ENCODE peak calls at places on chromosome 11, in ten cellular contexts. I is activated CD8-positive, alpha-beta memory T cell treated with anti-CD3 and anti-CD28 coated beads for 4 hours; Q is Caco-2; T is astrocyte of the hippocampus; P is activated T-cell treated with anti-CD3 and anti-CD28 coated beads, Interleukin-2, amount 50 U/mL, for 72 hours; O is cardiac muscle cell; S is stimulated activated CD4-positive, alpha-beta T cell treated with anti-CD3 and anti-CD28 coated beads, Interleukin-1b, Interleukin-23, amount 100 ng/mL, for 1 hour; R is stimulated activated naive CD4-positive, alpha-beta T cell treated with Interleukin-2 at 50 U/mL for 16 hours; Z is endothelial cell; E is fibroblast of mammary gland. W is an unnamed sample.

GRCh38 chr11:2399488-2400068 is 972 bp upstream of the TSSC4 start:
- DNase-seq in I (no peak), Q (peak; percentile 40), T (no peak), P (peak; percentile 33), O (peak; percentile 43), S (no peak), R (no peak), Z (peak; percentile 45), E (peak; percentile 36), W (no peak)

GRCh38 chr11:7706377-7706776 is at the start of gene OVCH2:
- DNase-seq in I (no peak), Q (no peak), T (no peak), P (no peak), O (no peak), S (no peak), R (no peak), Z (no peak), E (no peak), W (no peak)

GRCh38 chr11:63014408-63015055 is 1.1 kb downstream of the SLC22A8 start:
- DNase-seq in I (no peak), Q (no peak), T (no peak), P (no peak), O (no peak), S (no peak), R (no peak), Z (no peak), E (no peak), W (no peak)

GRCh38 chr11:71504526-71504925 is 22.5 kb upstream of the KRTAP5-7 start:
- DNase-seq in I (no peak), Q (no peak), T (no peak), P (no peak), O (no peak), S (no peak), R (no peak), Z (no peak), E (no peak), W (no peak)

GRCh38 chr11:58392741-58393140 is 13.9 kb downstream of the OR5B3 start:
- DNase-seq in I (no peak), Q (no peak), T (no peak), P (no peak), O (no peak), S (no peak), R (no peak), Z (no peak), E (no peak), W (no peak)

GRCh38 chr11:17263803-17264202 is 12.7 kb upstream of the NUCB2 start:
- DNase-seq in I (no peak), Q (no peak), T (peak; percentile 14), P (no peak), O (no peak), S (no peak), R (no peak), Z (no peak), E (peak; percentile 71), W (peak; percentile 69)

GRCh38 chr11:91947215-91947614 is 277.4 kb upstream of the FAT3 start:
- DNase-seq in I (no peak), Q (no peak), T (peak; percentile 73), P (no peak), O (no peak), S (no peak), R (no peak), Z (no peak), E (peak; percentile 79), W (peak; percentile 78)

GRCh38 chr11:70517996-70518907 is 119.9 kb downstream of the CTTN start:
- DNase-seq in I (no peak), Q (no peak), T (peak; percentile 93), P (no peak), O (peak; percentile 16), S (no peak), R (no peak), Z (no peak), E (peak; percentile 62), W (peak; percentile 50)

GRCh38 chr11:65637794-65638317 is at the start of gene SIPA1:
- DNase-seq in I (no peak), Q (peak; percentile 76), T (peak; percentile 95), P (peak; percentile 90), O (peak; percentile 95), S (no peak), R (peak; percentile 54), Z (peak; percentile 93), E (peak; percentile 90), W (peak; percentile 93)

GRCh38 chr11:65606876-65607613 is 7.0 kb downstream of the MAP3K11 start:
- DNase-seq in I (no peak), Q (peak; percentile 98), T (peak; percentile 98), P (no peak), O (peak; percentile 99), S (no peak), R (no peak), Z (peak; percentile 91), E (peak; percentile 92), W (peak; percentile 98)

GRCh38 chr11:205221-206001 is 1.8 kb downstream of the BET1L start:
- DNase-seq in I (no peak), Q (no peak), T (no peak), P (no peak), O (no peak), S (no peak), R (no peak), Z (peak; percentile 1), E (no peak), W (no peak)

GRCh38 chr11:75333022-75333806 is 18.2 kb downstream of the ARRB1 start:
- DNase-seq in I (no peak), Q (no peak), T (no peak), P (no peak), O (no peak), S (no peak), R (no peak), Z (no peak), E (no peak), W (no peak)

GRCh38 chr11:3840870-3841425 is at the start of gene RHOG:
- DNase-seq in I (no peak), Q (peak; percentile 81), T (peak; percentile 86), P (peak; percentile 81), O (peak; percentile 89), S (peak; percentile 34), R (no peak), Z (peak; percentile 77), E (peak; percentile 91), W (no peak)

GRCh38 chr11:64687204-64687603 is 35.8 kb downstream of the NRXN2 start:
- DNase-seq in I (no peak), Q (no peak), T (no peak), P (no peak), O (no peak), S (no peak), R (no peak), Z (no peak), E (no peak), W (no peak)

GRCh38 chr11:723120-723883 is 17.3 kb downstream of the EPS8L2 start:
- DNase-seq in I (no peak), Q (peak; percentile 57), T (peak; percentile 70), P (peak; percentile 53), O (peak; percentile 68), S (no peak), R (peak; percentile 15), Z (no peak), E (peak; percentile 62), W (peak; percentile 52)

GRCh38 chr11:103947566-103947919 is 88.9 kb upstream of the DDI1 start:
- DNase-seq in I (no peak), Q (no peak), T (peak; percentile 24), P (no peak), O (peak; percentile 78), S (no peak), R (no peak), Z (no peak), E (peak; percentile 88), W (no peak)

GRCh38 chr11:72818971-72819370 is 4.8 kb downstream of the ATG16L2 start:
- DNase-seq in I (no peak), Q (no peak), T (no peak), P (no peak), O (no peak), S (no peak), R (no peak), Z (no peak), E (no peak), W (no peak)

GRCh38 chr11:109729761-109730160 is 307.8 kb downstream of the C11orf87 start:
- DNase-seq in I (no peak), Q (no peak), T (no peak), P (no peak), O (no peak), S (no peak), R (no peak), Z (no peak), E (no peak), W (peak; percentile 26)

GRCh38 chr11:61004037-61004641 is 32.7 kb downstream of the CD6 start:
- DNase-seq in I (no peak), Q (no peak), T (peak; percentile 88), P (peak; percentile 55), O (peak; percentile 82), S (no peak), R (peak; percentile 34), Z (no peak), E (peak; percentile 30), W (no peak)

GRCh38 chr11:116055064-116055463 is 550.8 kb upstream of the CADM1 start:
- DNase-seq in I (no peak), Q (no peak), T (no peak), P (no peak), O (no peak), S (no peak), R (no peak), Z (no peak), E (no peak), W (no peak)

GRCh38 chr11:66641834-66642233 is 3.3 kb downstream of the RBM4 start:
- DNase-seq in I (no peak), Q (no peak), T (peak; percentile 47), P (no peak), O (no peak), S (no peak), R (no peak), Z (no peak), E (no peak), W (no peak)

GRCh38 chr11:116244425-116244824 is 528.4 kb downstream of the BUD13 start:
- DNase-seq in I (no peak), Q (no peak), T (no peak), P (no peak), O (no peak), S (no peak), R (no peak), Z (no peak), E (no peak), W (no peak)

GRCh38 chr11:24521586-24521985 is 24.7 kb downstream of the LUZP2 start:
- DNase-seq in I (no peak), Q (no peak), T (no peak), P (no peak), O (no peak), S (no peak), R (no peak), Z (no peak), E (no peak), W (no peak)

GRCh38 chr11:118620529-118621070 is 13.2 kb downstream of the PHLDB1 start:
- DNase-seq in I (no peak), Q (peak; percentile 90), T (no peak), P (no peak), O (peak; percentile 41), S (no peak), R (no peak), Z (no peak), E (no peak), W (peak; percentile 83)

GRCh38 chr11:62497132-62497915 is 49.3 kb downstream of the AHNAK start:
- DNase-seq in I (no peak), Q (peak; percentile 75), T (no peak), P (peak; percentile 6), O (peak; percentile 74), S (no peak), R (no peak), Z (no peak), E (peak; percentile 72), W (peak; percentile 87)

GRCh38 chr11:104214517-104214916 is 50.6 kb upstream of the PDGFD start:
- DNase-seq in I (no peak), Q (no peak), T (no peak), P (no peak), O (no peak), S (no peak), R (no peak), Z (no peak), E (no peak), W (no peak)

GRCh38 chr11:17750013-17750816 is 15.6 kb downstream of the KCNC1 start:
- DNase-seq in I (no peak), Q (no peak), T (no peak), P (no peak), O (no peak), S (no peak), R (no peak), Z (no peak), E (no peak), W (no peak)

GRCh38 chr11:81497202-81497804 is 1236.4 kb downstream of the FAM181B start:
- DNase-seq in I (no peak), Q (peak; percentile 69), T (peak; percentile 59), P (peak; percentile 6), O (peak; percentile 27), S (no peak), R (no peak), Z (peak; percentile 22), E (peak; percentile 40), W (peak; percentile 39)